ENCODE peak calls at places on chromosomes 11 and 22, in eight cellular contexts. P is fibroblast of pulmonary artery, N is right atrium auricular region, G is upper lobe of right lung, Y is dorsolateral prefrontal cortex, U is NB4, A is lower leg skin, X is GM12865. O is an unnamed sample.

GRCh38 chr22:35446365-35446764 is 46.4 kb downstream of the MCM5 start:
- DNase-seq in G (no peak), P (peak; percentile 79), Y (no peak), A (no peak), U (no peak), X (no peak), N (no peak), O (peak; percentile 56)

GRCh38 chr11:123196060-123196714 is 1.1 kb upstream of the CLMP start:
- DNase-seq in U (no peak), A (no peak), G (no peak), N (no peak), X (no peak), Y (no peak), P (no peak), O (no peak)

GRCh38 chr11:76560219-76560618 is 110.3 kb downstream of the LRRC32 start:
- DNase-seq in A (no peak), N (no peak), U (no peak), G (no peak), X (peak; percentile 14), Y (no peak), P (no peak), O (no peak)

GRCh38 chr22:28759861-28760560 is 12.5 kb upstream of the CCDC117 start:
- DNase-seq in Y (no peak), U (no peak), G (no peak), P (no peak), N (no peak), A (no peak), X (peak; percentile 13), O (no peak)

GRCh38 chr11:130145975-130146776 is 13.4 kb upstream of the ST14 start:
- DNase-seq in A (no peak), X (peak; percentile 25), N (no peak), Y (no peak), G (peak; percentile 86), P (no peak), U (no peak), O (no peak)

GRCh38 chr11:88292156-88292844 is 45.2 kb downstream of the CTSC start:
- DNase-seq in A (no peak), G (no peak), X (no peak), U (no peak), N (no peak), Y (no peak), P (peak; percentile 50), O (no peak)

GRCh38 chr11:45024357-45024756 is 73.7 kb upstream of the TP53I11 start:
- DNase-seq in N (peak; percentile 40), Y (no peak), U (no peak), X (no peak), G (no peak), P (no peak), A (no peak), O (no peak)

GRCh38 chr11:107696140-107696539 is 15.7 kb downstream of the SLN start:
- DNase-seq in P (peak; percentile 91), Y (no peak), N (no peak), A (no peak), G (no peak), X (no peak), U (no peak), O (peak; percentile 78)

GRCh38 chr11:92388380-92388779 is 163.8 kb downstream of the FAT3 start:
- DNase-seq in P (no peak), N (no peak), X (no peak), A (no peak), G (no peak), Y (no peak), U (no peak), O (no peak)

GRCh38 chr11:86192858-86193257 is 51.7 kb upstream of the EED start:
- DNase-seq in X (no peak), A (no peak), P (no peak), Y (no peak), N (no peak), G (no peak), U (no peak), O (no peak)

GRCh38 chr11:12680246-12680939 is 6.2 kb downstream of the TEAD1 start:
- DNase-seq in G (peak; percentile 91), U (peak; percentile 49), Y (peak; percentile 88), A (peak; percentile 83), N (peak; percentile 92), X (peak; percentile 74), P (peak; percentile 95), O (peak; percentile 86)

GRCh38 chr22:24460418-24461089 is 33.2 kb downstream of the ADORA2A start:
- DNase-seq in N (no peak), X (peak; percentile 71), P (no peak), Y (no peak), A (no peak), G (no peak), U (no peak), O (peak; percentile 16)

GRCh38 chr11:2741377-2742131 is 41.8 kb upstream of the KCNQ1OT1 start:
- DNase-seq in P (peak; percentile 79), Y (peak; percentile 17), A (no peak), X (no peak), N (no peak), U (peak; percentile 89), G (peak; percentile 60), O (peak; percentile 40)

GRCh38 chr22:21947040-21948014 is 5.3 kb downstream of the PPM1F start:
- DNase-seq in U (peak; percentile 28), Y (no peak), G (no peak), X (no peak), A (no peak), P (peak; percentile 65), N (no peak), O (peak; percentile 23)

GRCh38 chr11:132911186-132911585 is 621.1 kb downstream of the OPCML start:
- DNase-seq in X (no peak), P (peak; percentile 53), Y (no peak), A (no peak), N (no peak), G (no peak), U (no peak), O (peak; percentile 31)

GRCh38 chr22:49784987-49785614 is 42.6 kb downstream of the BRD1 start:
- DNase-seq in N (no peak), G (no peak), Y (no peak), X (no peak), U (no peak), A (no peak), P (no peak), O (no peak)

GRCh38 chr11:120877746-120878365 is 146.0 kb upstream of the TBCEL start:
- DNase-seq in A (no peak), P (no peak), N (no peak), U (no peak), Y (no peak), G (no peak), X (no peak), O (no peak)

GRCh38 chr11:62501432-62501891 is 45.1 kb downstream of the AHNAK start:
- DNase-seq in N (no peak), Y (peak; percentile 92), U (no peak), A (peak; percentile 53), G (no peak), X (no peak), P (no peak), O (peak; percentile 54)

GRCh38 chr11:101321222-101321621 is 191.6 kb upstream of the PGR start:
- DNase-seq in G (peak; percentile 78), P (no peak), A (no peak), X (no peak), N (no peak), Y (no peak), U (no peak), O (no peak)

GRCh38 chr11:72000591-72000867 is 1.8 kb downstream of the IL18BP start:
- DNase-seq in N (no peak), G (no peak), X (no peak), Y (no peak), U (no peak), P (no peak), A (no peak), O (no peak)

GRCh38 chr11:113623114-113623513 is 83.0 kb downstream of the TMPRSS5 start:
- DNase-seq in P (no peak), A (no peak), U (no peak), Y (no peak), X (no peak), N (no peak), G (no peak), O (no peak)

GRCh38 chr11:17718510-17718962 is 835 bp upstream of the MYOD1 start:
- DNase-seq in U (no peak), A (no peak), N (no peak), X (no peak), G (no peak), P (no peak), Y (no peak), O (no peak)

GRCh38 chr11:17719028-17719939 is at the start of gene MYOD1:
- DNase-seq in Y (no peak), A (no peak), X (no peak), U (no peak), P (no peak), G (no peak), N (no peak), O (no peak)

GRCh38 chr11:17721242-17721999 is 2.0 kb downstream of the MYOD1 start:
- DNase-seq in P (no peak), A (no peak), U (no peak), G (no peak), X (no peak), Y (no peak), N (no peak), O (no peak)

GRCh38 chr11:17720796-17721171 is 1.4 kb downstream of the MYOD1 start:
- DNase-seq in X (no peak), G (no peak), Y (no peak), N (no peak), P (no peak), U (no peak), A (no peak), O (no peak)

GRCh38 chr11:17719940-17720795 is 797 bp downstream of the MYOD1 start:
- DNase-seq in Y (no peak), A (no peak), P (peak; percentile 20), G (no peak), N (no peak), U (no peak), X (no peak), O (no peak)
- H3K4me3 ChIP-seq in Y (no peak overlapping the region), A (no peak overlapping the region), P (no peak overlapping the region), G (no peak overlapping the region), N (no peak overlapping the region), U (no peak overlapping the region), X (no peak overlapping the region), O (peak overlapping the region; percentile 43)

GRCh38 chr11:65398362-65398910 is 12.0 kb downstream of the FRMD8 start:
- DNase-seq in G (no peak), P (no peak), Y (no peak), U (no peak), N (no peak), X (no peak), A (no peak), O (no peak)
- TF ChIP-seq CTCF in G (no peak), P (no peak), Y (no peak), U (no peak), N (no peak), X (no peak), A (no peak), O (no peak)

GRCh38 chr11:34345991-34346480 is 11.8 kb downstream of the ABTB2 start:
- DNase-seq in N (peak; percentile 65), X (no peak), P (peak; percentile 45), A (no peak), U (no peak), G (no peak), Y (no peak), O (no peak)
- H3K4me3 ChIP-seq in N (no peak overlapping the region), X (no peak overlapping the region), P (no peak overlapping the region), A (no peak overlapping the region), U (no peak overlapping the region), G (no peak overlapping the region), Y (no peak overlapping the region), O (no peak overlapping the region)

DNA sequence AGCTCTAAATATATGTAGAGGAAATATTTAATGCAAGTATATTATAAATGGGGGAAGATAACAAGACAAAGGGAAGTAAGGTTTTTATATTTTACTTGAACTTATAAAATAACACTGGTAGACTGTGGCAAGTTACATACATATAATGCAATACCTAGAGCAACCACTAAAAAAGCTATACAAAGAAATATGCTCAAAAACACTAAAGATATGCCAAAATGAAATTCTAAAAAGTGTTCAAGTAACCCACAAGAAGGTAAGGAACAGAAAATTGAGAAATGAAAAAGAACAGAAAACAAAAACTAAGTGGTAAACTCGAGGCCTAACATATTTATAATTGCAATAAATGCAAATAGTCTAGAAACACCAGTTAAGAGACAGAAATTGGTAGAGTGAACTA is 32.5 kb downstream of the BTG4 start:
- DNase-seq in N (no peak), U (no peak), G (no peak), X (no peak), Y (no peak), P (no peak), A (no peak), O (no peak)
- TF ChIP-seq CTCF in N (peak; percentile 30), U (no peak), G (no peak), X (no peak), Y (no peak), P (no peak), A (no peak), O (no peak)